ENCODE peak calls at places on chromosomes 6 and 20, in six cellular contexts. E, L, V, I, W and F are unnamed samples.

GRCh38 chr6:102223942-102224341 is 830.4 kb downstream of the GRIK2 start:
- DNase-seq in L (no peak), I (no peak), E (no peak), V (no peak), W (no peak), F (no peak)

GRCh38 chr20:10505320-10506226 is 70.5 kb downstream of the SLX4IP start:
- DNase-seq in L (no peak), I (no peak), W (peak), V (peak), E (no peak), F (no peak)

GRCh38 chr20:52896348-52896747 is 75.8 kb upstream of the TSHZ2 start:
- DNase-seq in L (no peak), V (no peak), E (no peak), W (no peak), I (no peak), F (no peak)

GRCh38 chr6:137271245-137272183 is 52.3 kb upstream of the IFNGR1 start:
- DNase-seq in V (peak), I (no peak), L (no peak), E (no peak), W (no peak), F (no peak)

GRCh38 chr6:44338228-44339122 is 4.0 kb upstream of the SPATS1 start:
- DNase-seq in V (peak), E (peak), W (peak), L (peak), I (peak), F (no peak)

GRCh38 chr6:106745396-106745795 is 116.0 kb downstream of the QRSL1 start:
- DNase-seq in L (no peak), V (peak), E (no peak), I (no peak), W (no peak), F (no peak)

GRCh38 chr20:237479-237878 is 10.4 kb downstream of the DEFB129 start:
- DNase-seq in I (no peak), W (peak), V (no peak), E (no peak), L (no peak), F (no peak)

GRCh38 chr6:55388161-55388560 is 60.9 kb downstream of the GFRAL start:
- DNase-seq in V (no peak), E (no peak), W (no peak), L (no peak), I (no peak), F (no peak)

GRCh38 chr6:48135352-48136084 is 24.5 kb upstream of the PTCHD4 start:
- DNase-seq in I (no peak), L (no peak), V (no peak), E (no peak), W (no peak), F (no peak)

GRCh38 chr6:133218831-133219230 is 22.3 kb upstream of the EYA4 start:
- DNase-seq in E (no peak), L (no peak), W (no peak), V (no peak), I (no peak), F (no peak)

GRCh38 chr6:20024316-20024673 is 187.1 kb downstream of the ID4 start:
- DNase-seq in W (no peak), E (no peak), I (no peak), V (no peak), L (no peak), F (no peak)

GRCh38 chr6:153625089-153625488 is 414.0 kb upstream of the OPRM1 start:
- DNase-seq in E (no peak), W (no peak), V (no peak), I (no peak), L (no peak), F (no peak)

GRCh38 chr6:83509416-83509815 is 2.9 kb upstream of the PRSS35 start:
- DNase-seq in I (no peak), V (no peak), W (no peak), E (no peak), L (no peak), F (no peak)

GRCh38 chr20:32439132-32439829 is 81.2 kb downstream of the ASXL1 start:
- DNase-seq in I (no peak), V (no peak), W (peak), L (no peak), E (no peak), F (no peak)

GRCh38 chr6:81624443-81624842 is 128.0 kb downstream of the TENT5A start:
- DNase-seq in E (no peak), W (no peak), V (no peak), I (no peak), L (no peak), F (no peak)

GRCh38 chr6:158154816-158155215 is 13.2 kb downstream of the SERAC1 start:
- DNase-seq in V (peak), L (no peak), W (no peak), I (no peak), E (no peak), F (no peak)

GRCh38 chr6:88520445-88520844 is 354.3 kb upstream of the CNR1 start:
- DNase-seq in I (no peak), V (no peak), W (no peak), L (no peak), E (no peak), F (no peak)

GRCh38 chr6:150016324-150017185 is 8.8 kb downstream of the RAET1L start:
- DNase-seq in V (peak), W (peak), L (no peak), E (peak), I (peak), F (no peak)

GRCh38 chr6:44162876-44163625 is 4.4 kb downstream of the CAPN11 start:
- DNase-seq in I (no peak), E (no peak), W (no peak), V (no peak), L (no peak), F (no peak)

GRCh38 chr6:99822741-99823512 is 171.1 kb downstream of the MCHR2 start:
- DNase-seq in W (peak), V (peak), L (no peak), E (no peak), I (no peak), F (no peak)

GRCh38 chr6:35970181-35970580 is 49.3 kb upstream of the SRPK1 start:
- DNase-seq in I (no peak), V (no peak), L (no peak), W (no peak), E (no peak), F (no peak)

GRCh38 chr20:25397827-25398226 is 7.2 kb upstream of the ABHD12 start:
- DNase-seq in E (no peak), W (no peak), V (no peak), L (no peak), I (no peak), F (no peak)

GRCh38 chr6:6565488-6565887 is 23.0 kb upstream of the LY86 start:
- DNase-seq in W (no peak), E (no peak), V (no peak), I (no peak), L (no peak), F (no peak)

GRCh38 chr20:15387228-15387627 is 1049.8 kb upstream of the FLRT3 start:
- DNase-seq in V (no peak), W (no peak), E (no peak), L (no peak), I (no peak), F (no peak)

GRCh38 chr6:97630592-97630991 is 347.6 kb upstream of the MMS22L start:
- DNase-seq in E (no peak), L (no peak), V (no peak), W (no peak), I (no peak), F (no peak)

GRCh38 chr6:45590225-45590624 is 212.5 kb upstream of the SUPT3H start:
- DNase-seq in W (no peak), E (no peak), V (no peak), I (no peak), L (no peak), F (no peak)

GRCh38 chr6:155122199-155122950 is 127.3 kb downstream of the TIAM2 start:
- DNase-seq in I (no peak), L (no peak), V (no peak), E (no peak), W (no peak), F (no peak)

GRCh38 chr6:692858-693736 is at the start of gene EXOC2:
- DNase-seq in V (peak), W (peak), L (peak), E (peak), I (peak), F (no peak)

GRCh38 chr20:47126709-47127108 is 229.8 kb downstream of the ZMYND8 start:
- DNase-seq in I (no peak), E (no peak), W (no peak), L (no peak), V (no peak), F (no peak)

GRCh38 chr20:49854190-49854875 is 41.7 kb downstream of the SLC9A8 start:
- DNase-seq in V (no peak), L (no peak), I (no peak), W (no peak), E (no peak), F (no peak)

GRCh38 chr6:33136310-33136895 is 55.9 kb downstream of the COL11A2 start:
- DNase-seq in W (no peak), E (no peak), I (no peak), L (no peak), V (no peak), F (no peak)

GRCh38 chr6:90227165-90227564 is 69.5 kb downstream of the BACH2 start:
- DNase-seq in L (no peak), V (no peak), I (no peak), W (no peak), E (no peak), F (no peak)

GRCh38 chr20:51528263-51529026 is 14.1 kb downstream of the NFATC2 start:
- DNase-seq in E (no peak), W (no peak), L (no peak), I (peak), V (no peak), F (no peak)

GRCh38 chr6:41488392-41489129 is 57.6 kb upstream of the FOXP4 start:
- DNase-seq in W (peak), I (no peak), V (peak), E (no peak), L (no peak), F (no peak)

GRCh38 chr20:25227317-25227831 is 20.5 kb upstream of the PYGB start:
- DNase-seq in V (no peak), I (no peak), W (no peak), E (no peak), L (no peak), F (no peak)

GRCh38 chr6:34571388-34571787 is 15.3 kb upstream of the SPDEF start:
- DNase-seq in V (no peak), L (no peak), E (no peak), W (no peak), I (no peak), F (no peak)

GRCh38 chr20:5675103-5676091 is 74.8 kb upstream of the SHLD1 start:
- DNase-seq in E (no peak), I (no peak), W (no peak), L (peak), V (peak), F (no peak)